ENCODE peak calls at places on chromosomes 7 and 10, in seven cellular contexts. One of them, this sample, is unnamed.
A peak's percentile ranks its signal among the peaks of the same experiment; 100 is the strongest.

GRCh38 chr10:87979847-87980246 is 116.4 kb downstream of the PTEN start:
- DNase-seq in left ventricle myocardium inferior: no peak
- DNase-seq in ovary: no peak
- DNase-seq in heart right ventricle: no peak
- DNase-seq in transverse colon: no peak
- DNase-seq in aorta: no peak
- DNase-seq in sigmoid colon: no peak
- DNase-seq in this sample: no peak

GRCh38 chr10:5501976-5502902 is 2.9 kb upstream of the CALML5 start:
- DNase-seq in left ventricle myocardium inferior: no peak
- DNase-seq in aorta: no peak
- DNase-seq in ovary: no peak
- DNase-seq in heart right ventricle: no peak
- DNase-seq in sigmoid colon: peak; percentile 57
- DNase-seq in transverse colon: peak; percentile 6
- DNase-seq in this sample: no peak

GRCh38 chr7:31997423-31997822 is 72.8 kb downstream of the PDE1C start:
- DNase-seq in ovary: no peak
- DNase-seq in transverse colon: no peak
- DNase-seq in heart right ventricle: no peak
- DNase-seq in aorta: no peak
- DNase-seq in sigmoid colon: no peak
- DNase-seq in left ventricle myocardium inferior: no peak
- DNase-seq in this sample: no peak

GRCh38 chr7:143183024-143183423 is at the start of gene TAS2R39:
- DNase-seq in aorta: no peak
- DNase-seq in left ventricle myocardium inferior: no peak
- DNase-seq in heart right ventricle: no peak
- DNase-seq in ovary: no peak
- DNase-seq in sigmoid colon: no peak
- DNase-seq in transverse colon: no peak
- DNase-seq in this sample: no peak

GRCh38 chr10:102408728-102409603 is 9.6 kb downstream of the PSD start:
- DNase-seq in aorta: no peak
- DNase-seq in sigmoid colon: peak; percentile 95
- DNase-seq in transverse colon: peak; percentile 64
- DNase-seq in left ventricle myocardium inferior: no peak
- DNase-seq in ovary: peak; percentile 65
- DNase-seq in heart right ventricle: peak; percentile 38
- DNase-seq in this sample: peak; percentile 47

GRCh38 chr7:30667172-30667571 is 15.1 kb downstream of the CRHR2 start:
- DNase-seq in aorta: no peak
- DNase-seq in heart right ventricle: no peak
- DNase-seq in sigmoid colon: no peak
- DNase-seq in left ventricle myocardium inferior: no peak
- DNase-seq in transverse colon: no peak
- DNase-seq in ovary: no peak
- DNase-seq in this sample: no peak

GRCh38 chr10:110865804-110866482 is 5.8 kb upstream of the PDCD4 start:
- DNase-seq in aorta: no peak
- DNase-seq in left ventricle myocardium inferior: no peak
- DNase-seq in ovary: no peak
- DNase-seq in heart right ventricle: no peak
- DNase-seq in transverse colon: no peak
- DNase-seq in sigmoid colon: no peak
- DNase-seq in this sample: no peak

GRCh38 chr10:47152861-47153349 is 147.1 kb upstream of the GDF10 start:
- DNase-seq in transverse colon: no peak
- DNase-seq in left ventricle myocardium inferior: no peak
- DNase-seq in heart right ventricle: no peak
- DNase-seq in ovary: no peak
- DNase-seq in sigmoid colon: no peak
- DNase-seq in aorta: no peak
- DNase-seq in this sample: no peak

GRCh38 chr7:74572301-74573090 is 85.0 kb upstream of the GTF2I start:
- DNase-seq in heart right ventricle: peak; percentile 30
- DNase-seq in transverse colon: peak; percentile 36
- DNase-seq in left ventricle myocardium inferior: no peak
- DNase-seq in ovary: no peak
- DNase-seq in aorta: no peak
- DNase-seq in sigmoid colon: no peak
- DNase-seq in this sample: no peak

GRCh38 chr7:102942181-102942882 is 29.5 kb downstream of the LRRC17 start:
- DNase-seq in transverse colon: no peak
- DNase-seq in aorta: no peak
- DNase-seq in sigmoid colon: no peak
- DNase-seq in heart right ventricle: no peak
- DNase-seq in ovary: no peak
- DNase-seq in left ventricle myocardium inferior: no peak
- DNase-seq in this sample: no peak

GRCh38 chr7:1844336-1844955 is 174.4 kb downstream of the ELFN1 start:
- DNase-seq in sigmoid colon: peak; percentile 60
- DNase-seq in transverse colon: no peak
- DNase-seq in ovary: no peak
- DNase-seq in left ventricle myocardium inferior: peak; percentile 11
- DNase-seq in heart right ventricle: no peak
- DNase-seq in aorta: peak; percentile 38
- DNase-seq in this sample: no peak

GRCh38 chr7:51376420-51377092 is 59.9 kb upstream of the COBL start:
- DNase-seq in transverse colon: no peak
- DNase-seq in heart right ventricle: no peak
- DNase-seq in sigmoid colon: no peak
- DNase-seq in ovary: no peak
- DNase-seq in aorta: no peak
- DNase-seq in left ventricle myocardium inferior: no peak
- DNase-seq in this sample: no peak

GRCh38 chr7:112571852-112572607 is 91.2 kb downstream of the LSMEM1 start:
- DNase-seq in ovary: no peak
- DNase-seq in transverse colon: peak; percentile 27
- DNase-seq in heart right ventricle: no peak
- DNase-seq in left ventricle myocardium inferior: no peak
- DNase-seq in sigmoid colon: no peak
- DNase-seq in aorta: no peak
- DNase-seq in this sample: no peak

GRCh38 chr7:117741962-117742361 is 131.3 kb downstream of the CTTNBP2 start:
- DNase-seq in transverse colon: no peak
- DNase-seq in left ventricle myocardium inferior: no peak
- DNase-seq in heart right ventricle: no peak
- DNase-seq in sigmoid colon: no peak
- DNase-seq in aorta: no peak
- DNase-seq in ovary: no peak
- DNase-seq in this sample: no peak

GRCh38 chr7:55441668-55442305 is 76.7 kb downstream of the LANCL2 start:
- DNase-seq in ovary: no peak
- DNase-seq in sigmoid colon: no peak
- DNase-seq in left ventricle myocardium inferior: no peak
- DNase-seq in transverse colon: no peak
- DNase-seq in aorta: no peak
- DNase-seq in heart right ventricle: no peak
- DNase-seq in this sample: no peak

GRCh38 chr7:50696810-50697582 is 85.7 kb downstream of the GRB10 start:
- DNase-seq in ovary: no peak
- DNase-seq in sigmoid colon: no peak
- DNase-seq in aorta: no peak
- DNase-seq in transverse colon: no peak
- DNase-seq in heart right ventricle: no peak
- DNase-seq in left ventricle myocardium inferior: no peak
- DNase-seq in this sample: no peak

GRCh38 chr7:114158275-114158674 is 239.5 kb upstream of the PPP1R3A start:
- DNase-seq in left ventricle myocardium inferior: no peak
- DNase-seq in sigmoid colon: no peak
- DNase-seq in heart right ventricle: no peak
- DNase-seq in ovary: no peak
- DNase-seq in aorta: no peak
- DNase-seq in transverse colon: no peak
- DNase-seq in this sample: no peak

GRCh38 chr7:47531584-47532492 is 50.1 kb downstream of the TNS3 start:
- DNase-seq in sigmoid colon: no peak
- DNase-seq in ovary: no peak
- DNase-seq in heart right ventricle: no peak
- DNase-seq in transverse colon: no peak
- DNase-seq in aorta: no peak
- DNase-seq in left ventricle myocardium inferior: peak; percentile 9
- DNase-seq in this sample: no peak

DNA sequence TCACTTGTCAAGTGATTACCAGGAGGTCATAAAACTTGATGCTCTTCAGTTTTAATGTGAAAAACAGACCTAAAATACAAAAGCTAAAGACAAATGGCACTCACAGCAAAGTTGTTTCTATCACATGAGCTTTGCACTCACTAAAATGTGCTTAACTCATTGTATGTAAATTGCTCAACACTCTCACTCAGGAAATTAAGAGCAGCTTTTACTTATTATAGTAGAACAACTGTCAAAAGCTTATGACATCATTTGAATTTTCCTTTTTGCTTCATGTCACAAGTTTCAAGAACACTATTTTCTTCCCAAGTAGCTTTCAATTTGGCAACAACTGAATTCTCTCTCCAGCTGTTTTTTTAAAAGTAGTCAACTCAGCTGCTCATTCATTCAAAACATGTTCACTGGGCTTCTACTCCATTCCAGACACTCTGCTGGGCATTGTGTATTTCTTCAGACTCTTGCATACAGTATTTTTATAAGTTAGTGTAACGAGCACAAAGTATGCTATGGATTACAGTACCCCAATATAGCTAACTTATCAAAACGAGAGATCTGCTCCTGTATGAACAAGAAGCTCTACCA is 46.9 kb downstream of the ATE1 start:
- DNase-seq in heart right ventricle: no peak
- DNase-seq in sigmoid colon: no peak
- DNase-seq in ovary: no peak
- DNase-seq in transverse colon: no peak
- DNase-seq in aorta: no peak
- DNase-seq in left ventricle myocardium inferior: no peak
- DNase-seq in this sample: no peak
- H3K4me1 ChIP-seq in heart right ventricle: peaks cover 12% of the 10 kb centered on the region
- H3K4me1 ChIP-seq in sigmoid colon: no peaks in the 10 kb centered on the region
- H3K4me1 ChIP-seq in ovary: no peaks in the 10 kb centered on the region
- H3K4me1 ChIP-seq in transverse colon: no peaks in the 10 kb centered on the region
- H3K4me1 ChIP-seq in aorta: no peaks in the 10 kb centered on the region
- H3K4me1 ChIP-seq in left ventricle myocardium inferior: peaks cover 4% of the 10 kb centered on the region
- H3K4me1 ChIP-seq in this sample: no peaks in the 10 kb centered on the region

GRCh38 chr7:157807510-157807909 is 470.7 kb downstream of the DNAJB6 start:
- DNase-seq in ovary: no peak
- DNase-seq in transverse colon: no peak
- DNase-seq in aorta: no peak
- DNase-seq in sigmoid colon: no peak
- DNase-seq in heart right ventricle: no peak
- DNase-seq in left ventricle myocardium inferior: no peak
- DNase-seq in this sample: no peak
- H3K9me3 ChIP-seq in ovary: no peaks in the 10 kb centered on the region
- H3K9me3 ChIP-seq in transverse colon: no peaks in the 10 kb centered on the region
- H3K9me3 ChIP-seq in aorta: peaks cover 5% of the 10 kb centered on the region
- H3K9me3 ChIP-seq in sigmoid colon: no peaks in the 10 kb centered on the region
- H3K9me3 ChIP-seq in heart right ventricle: no peaks in the 10 kb centered on the region
- H3K9me3 ChIP-seq in left ventricle myocardium inferior: peaks cover 20% of the 10 kb centered on the region
- H3K9me3 ChIP-seq in this sample: no peaks in the 10 kb centered on the region

GRCh38 chr7:149022961-149023360 is 5.3 kb downstream of the PDIA4 start:
- DNase-seq in sigmoid colon: no peak
- DNase-seq in left ventricle myocardium inferior: no peak
- DNase-seq in aorta: no peak
- DNase-seq in ovary: no peak
- DNase-seq in transverse colon: no peak
- DNase-seq in heart right ventricle: no peak
- DNase-seq in this sample: no peak

GRCh38 chr7:149027055-149027454 is 1.2 kb downstream of the PDIA4 start:
- DNase-seq in ovary: no peak
- DNase-seq in left ventricle myocardium inferior: no peak
- DNase-seq in aorta: no peak
- DNase-seq in transverse colon: no peak
- DNase-seq in heart right ventricle: no peak
- DNase-seq in sigmoid colon: no peak
- DNase-seq in this sample: no peak

GRCh38 chr7:149021725-149022062 is 6.6 kb downstream of the PDIA4 start:
- DNase-seq in aorta: no peak
- DNase-seq in transverse colon: no peak
- DNase-seq in sigmoid colon: no peak
- DNase-seq in heart right ventricle: no peak
- DNase-seq in left ventricle myocardium inferior: no peak
- DNase-seq in ovary: no peak
- DNase-seq in this sample: no peak

GRCh38 chr7:149020483-149020882 is 7.8 kb downstream of the PDIA4 start:
- DNase-seq in transverse colon: no peak
- DNase-seq in heart right ventricle: no peak
- DNase-seq in left ventricle myocardium inferior: no peak
- DNase-seq in sigmoid colon: no peak
- DNase-seq in aorta: no peak
- DNase-seq in ovary: no peak
- DNase-seq in this sample: no peak

DNA sequence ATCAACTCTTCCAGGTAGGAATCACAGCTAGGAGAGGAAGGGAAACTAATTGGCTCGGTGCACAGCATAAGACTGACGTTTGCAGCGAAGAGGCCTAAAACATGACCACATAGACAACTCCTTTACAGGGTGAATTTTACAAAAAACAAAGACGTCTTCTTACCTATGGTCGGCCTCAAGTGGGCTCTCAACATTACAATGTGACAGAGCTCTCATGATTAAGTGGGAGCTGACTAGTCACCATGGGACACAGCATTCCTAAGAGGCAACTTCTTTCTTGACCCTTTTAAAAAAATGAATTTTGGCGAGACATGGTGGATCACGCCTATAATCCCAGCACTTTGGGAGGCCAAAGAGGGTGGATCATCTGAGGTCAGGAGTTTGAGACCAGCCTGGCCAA is 4.6 kb downstream of the PDIA4 start:
- DNase-seq in aorta: no peak
- DNase-seq in heart right ventricle: no peak
- DNase-seq in ovary: no peak
- DNase-seq in sigmoid colon: no peak
- DNase-seq in transverse colon: no peak
- DNase-seq in left ventricle myocardium inferior: no peak
- DNase-seq in this sample: no peak
- H3K4me1 ChIP-seq in aorta: no peaks in the 10 kb centered on the region
- H3K4me1 ChIP-seq in heart right ventricle: peaks cover 34% of the 10 kb centered on the region
- H3K4me1 ChIP-seq in ovary: peaks cover 6% of the 10 kb centered on the region
- H3K4me1 ChIP-seq in sigmoid colon: peaks cover 16% of the 10 kb centered on the region
- H3K4me1 ChIP-seq in transverse colon: peaks cover 12% of the 10 kb centered on the region
- H3K4me1 ChIP-seq in left ventricle myocardium inferior: peaks cover 28% of the 10 kb centered on the region
- H3K4me1 ChIP-seq in this sample: peaks cover 19% of the 10 kb centered on the region

DNA sequence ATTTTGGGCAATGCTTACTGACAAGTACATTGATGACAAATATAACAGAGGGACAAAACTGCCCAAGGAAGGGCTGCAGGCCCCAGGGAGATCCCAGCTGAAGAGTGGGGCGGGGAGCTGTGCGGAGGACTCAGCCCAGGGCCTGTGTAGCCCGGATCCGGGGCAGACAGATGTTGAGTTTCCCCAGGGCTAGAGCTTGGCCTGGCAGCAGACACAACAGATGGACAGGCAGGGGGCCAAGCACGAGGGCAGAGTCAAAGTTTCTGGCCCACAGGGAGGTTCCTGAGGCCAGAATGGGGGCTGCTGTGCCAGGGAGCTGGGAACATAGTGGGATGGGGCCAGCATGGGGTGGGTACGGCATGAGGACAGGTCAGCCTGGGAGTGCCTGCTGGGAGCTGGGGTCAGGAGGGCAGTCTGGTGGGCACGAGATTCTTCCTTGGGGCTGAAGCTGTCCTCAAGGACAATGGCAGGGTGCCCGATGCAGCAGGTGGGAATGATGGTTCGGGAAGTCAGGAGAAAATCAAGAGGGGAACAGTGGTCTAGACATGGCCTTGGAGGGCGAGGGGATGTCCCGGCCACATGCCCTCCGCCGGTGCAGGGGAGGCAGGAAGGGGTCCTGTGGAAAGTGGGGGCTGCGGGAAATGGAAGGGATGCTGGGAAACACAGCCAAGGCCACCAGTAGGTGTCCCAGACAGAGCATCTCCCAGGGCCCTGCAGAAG is 519.1 kb upstream of the FOXK1 start:
- DNase-seq in ovary: no peak
- DNase-seq in sigmoid colon: no peak
- DNase-seq in transverse colon: no peak
- DNase-seq in aorta: no peak
- DNase-seq in heart right ventricle: peak; percentile 31
- DNase-seq in left ventricle myocardium inferior: peak; percentile 46
- DNase-seq in this sample: no peak
- H3K9me3 ChIP-seq in ovary: no peaks in the 10 kb centered on the region
- H3K9me3 ChIP-seq in sigmoid colon: no peaks in the 10 kb centered on the region
- H3K9me3 ChIP-seq in transverse colon: no peaks in the 10 kb centered on the region
- H3K9me3 ChIP-seq in aorta: no peaks in the 10 kb centered on the region
- H3K9me3 ChIP-seq in heart right ventricle: no peaks in the 10 kb centered on the region
- H3K9me3 ChIP-seq in left ventricle myocardium inferior: no peaks in the 10 kb centered on the region
- H3K9me3 ChIP-seq in this sample: no peaks in the 10 kb centered on the region